ENCODE peak calls at places on chromosomes 3 and 15, in four cellular contexts. O is breast epithelium, K is K562, Z is GM23338. X is an unnamed sample.

GRCh38 chr3:113948015-113948917 is 453 bp downstream of the ZDHHC23 start:
- DNase-seq in O (no peak), K (no peak), Z (peak; percentile 80), X (peak; percentile 21)

GRCh38 chr15:75456710-75457109 is 5.2 kb upstream of the SIN3A start:
- DNase-seq in O (no peak), K (no peak), Z (peak; percentile 29), X (no peak)

GRCh38 chr3:160953681-160954080 is 151.5 kb downstream of the B3GALNT1 start:
- DNase-seq in O (no peak), K (no peak), Z (no peak), X (no peak)

GRCh38 chr3:50474717-50475116 is 28.7 kb downstream of the CACNA2D2 start:
- DNase-seq in O (no peak), K (no peak), Z (no peak), X (no peak)

GRCh38 chr15:79779739-79780138 is 117.1 kb downstream of the MTHFS start:
- DNase-seq in O (no peak), K (no peak), Z (no peak), X (no peak)

GRCh38 chr3:5188419-5189405 is 1.2 kb downstream of the EDEM1 start:
- DNase-seq in O (no peak), K (peak; percentile 58), Z (peak; percentile 49), X (no peak)

GRCh38 chr3:142963266-142964149 is at the start of gene PAQR9:
- DNase-seq in O (no peak), K (peak; percentile 78), Z (peak; percentile 80), X (no peak)

GRCh38 chr3:129599607-129600006 is 6.9 kb downstream of the PLXND1 start:
- DNase-seq in O (no peak), K (peak; percentile 54), Z (peak; percentile 73), X (no peak)

GRCh38 chr3:67415504-67415903 is 238.9 kb downstream of the SUCLG2 start:
- DNase-seq in O (no peak), K (no peak), Z (no peak), X (no peak)

GRCh38 chr15:40091861-40092415 is 16.7 kb downstream of the BMF start:
- DNase-seq in O (peak; percentile 48), K (no peak), Z (peak; percentile 45), X (no peak)

GRCh38 chr3:58072046-58072445 is 63.8 kb downstream of the FLNB start:
- DNase-seq in O (no peak), K (no peak), Z (no peak), X (no peak)

GRCh38 chr15:48049736-48050135 is 71.1 kb upstream of the SLC24A5 start:
- DNase-seq in O (no peak), K (no peak), Z (no peak), X (no peak)

GRCh38 chr15:31463521-31464102 is 137.0 kb downstream of the KLF13 start:
- DNase-seq in O (no peak), K (no peak), Z (no peak), X (no peak)

GRCh38 chr3:183085634-183086390 is 13.5 kb downstream of the MCCC1 start:
- DNase-seq in O (no peak), K (peak; percentile 61), Z (peak; percentile 94), X (no peak)

GRCh38 chr3:158108596-158108995 is 1.3 kb upstream of the RSRC1 start:
- DNase-seq in O (no peak), K (no peak), Z (no peak), X (no peak)

GRCh38 chr15:55916666-55917409 is 76.6 kb downstream of the NEDD4 start:
- DNase-seq in O (no peak), K (no peak), Z (no peak), X (no peak)

GRCh38 chr3:155232605-155233004 is 60.9 kb downstream of the STRIT1 start:
- DNase-seq in O (peak; percentile 85), K (no peak), Z (peak; percentile 3), X (peak; percentile 84)

GRCh38 chr3:54223063-54223462 is 100.7 kb downstream of the CACNA2D3 start:
- DNase-seq in O (no peak), K (no peak), Z (no peak), X (no peak)

GRCh38 chr3:87694678-87695077 is 364.1 kb downstream of the CGGBP1 start:
- DNase-seq in O (no peak), K (no peak), Z (no peak), X (no peak)
- TF ChIP-seq POLR2AphosphoS5 in O (no peak), K (no peak), Z (no peak), X (peak; percentile 59)

GRCh38 chr3:146558811-146559210 is 14.4 kb upstream of the PLSCR1 start:
- DNase-seq in O (no peak), K (no peak), Z (no peak), X (no peak)
- TF ChIP-seq CTCF in O (no peak), K (no peak), Z (no peak), X (no peak)

GRCh38 chr15:73628976-73629854 is 4.0 kb downstream of the NPTN start:
- DNase-seq in O (no peak), K (no peak), Z (no peak), X (no peak)

GRCh38 chr15:73630030-73630429 is 3.2 kb downstream of the NPTN start:
- DNase-seq in O (no peak), K (no peak), Z (no peak), X (no peak)

GRCh38 chr15:73626072-73626471 is 7.1 kb downstream of the NPTN start:
- DNase-seq in O (no peak), K (no peak), Z (no peak), X (peak; percentile 46)

GRCh38 chr15:73630796-73631471 is 2.3 kb downstream of the NPTN start:
- DNase-seq in O (no peak), K (no peak), Z (no peak), X (no peak)

GRCh38 chr15:73628102-73628501 is 5.1 kb downstream of the NPTN start:
- DNase-seq in O (no peak), K (no peak), Z (no peak), X (no peak)
- H3K4me1 ChIP-seq in O (peaks cover 20% of the 10 kb centered on the region), K (peaks cover 19% of the 10 kb centered on the region), Z (peaks cover 69% of the 10 kb centered on the region), X (peaks cover 5% of the 10 kb centered on the region)

DNA sequence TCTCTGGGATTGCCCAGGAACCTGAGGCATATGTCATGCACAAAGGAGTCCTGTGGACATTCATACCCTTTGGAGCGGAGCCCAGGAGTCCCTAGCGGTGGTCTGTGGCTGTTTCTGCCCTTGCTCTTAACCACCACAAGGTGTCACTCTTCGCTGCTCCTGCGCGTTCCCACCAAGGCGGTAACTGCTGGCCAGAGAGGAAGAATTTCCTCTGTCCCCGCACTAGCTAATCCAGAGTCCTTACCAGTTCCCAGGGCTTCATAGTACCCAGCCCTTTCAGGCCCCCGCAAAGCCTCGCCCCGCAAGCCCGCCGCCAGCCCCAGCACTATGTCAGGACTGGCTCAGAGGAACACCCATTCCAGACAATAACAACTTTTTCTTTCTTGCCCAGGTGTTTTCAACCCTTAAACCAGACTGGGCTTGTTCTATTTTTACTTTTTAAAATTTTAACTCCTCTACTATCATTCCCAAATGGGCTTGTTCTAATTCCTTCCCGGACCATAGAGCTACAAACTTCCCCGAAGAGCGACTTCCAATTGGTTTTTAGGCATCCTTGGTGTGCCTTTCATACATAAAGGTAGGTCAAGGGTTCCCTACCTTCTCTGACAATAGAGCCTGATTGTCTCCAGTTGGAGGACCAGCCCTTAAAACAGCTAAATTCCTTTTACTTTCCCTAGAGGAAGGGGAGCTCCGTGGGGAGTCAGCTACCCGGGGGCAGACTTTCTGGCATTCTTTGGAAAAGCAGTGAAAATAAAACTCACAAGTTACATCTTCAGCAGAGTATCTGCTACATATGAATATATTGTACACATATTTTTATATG is 31.8 kb upstream of the ZNF774 start:
- DNase-seq in O (peak; percentile 81), K (peak; percentile 85), Z (peak; percentile 94), X (peak; percentile 76)
- TF ChIP-seq POLR2AphosphoS5 in O (peak; percentile 67), K (no peak), Z (no peak), X (peak; percentile 73)

GRCh38 chr3:48034000-48034516 is 17.8 kb upstream of the MAP4 start:
- DNase-seq in O (no peak), K (no peak), Z (peak; percentile 54), X (no peak)

GRCh38 chr3:48042071-48042760 is 26.0 kb upstream of the MAP4 start:
- DNase-seq in O (no peak), K (no peak), Z (no peak), X (no peak)

GRCh38 chr3:48039487-48040190 is 23.4 kb upstream of the MAP4 start:
- DNase-seq in O (no peak), K (no peak), Z (peak; percentile 70), X (no peak)

GRCh38 chr3:48038971-48039481 is 22.8 kb upstream of the MAP4 start:
- DNase-seq in O (no peak), K (no peak), Z (no peak), X (no peak)
- TF ChIP-seq CTCF in O (no peak), K (no peak), Z (no peak), X (no peak)

GRCh38 chr3:190375250-190375649 is 12.7 kb upstream of the CLDN16 start:
- DNase-seq in O (no peak), K (no peak), Z (no peak), X (no peak)
- H3K4me1 ChIP-seq in O (no peaks in the 10 kb centered on the region), K (no peaks in the 10 kb centered on the region), Z (peaks cover 6% of the 10 kb centered on the region), X (no peaks in the 10 kb centered on the region)

DNA sequence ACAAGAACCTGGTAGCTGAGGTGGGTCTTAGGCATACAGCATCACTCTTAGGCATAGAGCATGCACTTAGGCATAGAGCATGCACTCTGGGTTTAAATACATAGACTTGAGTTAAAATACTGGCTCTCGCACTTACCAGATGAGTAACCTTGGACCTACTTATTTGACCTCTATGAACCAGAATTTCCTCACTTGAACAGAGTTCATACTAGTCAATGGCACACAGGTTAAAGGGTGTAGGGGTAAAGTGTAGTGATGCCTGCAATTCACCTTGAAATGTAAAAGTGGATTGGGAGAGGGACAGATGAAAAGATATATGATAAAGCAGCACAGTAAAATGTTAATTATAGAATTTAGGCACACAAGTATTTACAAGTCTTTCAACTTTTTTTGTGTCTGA is 1.6 kb downstream of the RUVBL1 start:
- DNase-seq in O (no peak), K (no peak), Z (no peak), X (no peak)
- TF ChIP-seq POLR2AphosphoS5 in O (no peak), K (no peak), Z (peak; percentile 6), X (no peak)

GRCh38 chr15:33132722-33133345 is 61.7 kb downstream of the FMN1 start:
- DNase-seq in O (peak; percentile 65), K (peak; percentile 30), Z (peak; percentile 83), X (peak; percentile 63)
- TF ChIP-seq CTCF in O (peak; percentile 39), K (peak; percentile 71), Z (peak; percentile 86), X (peak; percentile 69)

GRCh38 chr15:70967646-70968045 is 75.0 kb downstream of the LRRC49 start:
- DNase-seq in O (no peak), K (no peak), Z (no peak), X (no peak)
- H3K4me1 ChIP-seq in O (no peaks in the 10 kb centered on the region), K (no peaks in the 10 kb centered on the region), Z (no peaks in the 10 kb centered on the region), X (no peaks in the 10 kb centered on the region)

GRCh38 chr3:14216257-14217048 is 37.8 kb downstream of the LSM3 start:
- DNase-seq in O (peak; percentile 43), K (no peak), Z (peak; percentile 97), X (no peak)
- TF ChIP-seq POLR2AphosphoS5 in O (no peak), K (no peak), Z (peak; percentile 66), X (no peak)

X was measured in prostate gland.